ENCODE peak calls at places on chromosomes 4 and X, in four cellular contexts. C is uterus; H is T-helper 2 cell; R is stimulated activated CD8-positive, alpha-beta memory T cell treated with anti-CD3 and anti-CD28 coated beads, Interleukin-7, amount 100 ng/mL, for 1 hour. N is an unnamed sample.

GRCh38 chr4:24394041-24394440 is 190.3 kb downstream of the DHX15 start:
- DNase-seq in C (no peak), H (no peak), R (no peak), N (no peak)

GRCh38 chr4:2591189-2591588 is 54.7 kb downstream of the FAM193A start:
- DNase-seq in C (no peak), H (no peak), R (no peak), N (no peak)

GRCh38 chr4:182174979-182175378 is 68.2 kb upstream of the TENM3 start:
- DNase-seq in C (no peak), H (no peak), R (no peak), N (no peak)

GRCh38 chr4:2396781-2397368 is 21.6 kb downstream of the ZFYVE28 start:
- DNase-seq in C (no peak), H (no peak), R (no peak), N (no peak)

GRCh38 chr4:51894246-51894645 is 51.3 kb downstream of the DCUN1D4 start:
- DNase-seq in C (no peak), H (no peak), R (no peak), N (no peak)

GRCh38 chrX:96650023-96650422 is 34.6 kb upstream of the DIAPH2 start:
- DNase-seq in C (no peak), H (no peak), R (no peak), N (no peak)

GRCh38 chrX:109485470-109486340 is 3.8 kb upstream of the GUCY2F start:
- DNase-seq in C (peak; percentile 60), H (peak; percentile 12), R (no peak), N (peak; percentile 0)

GRCh38 chr4:115323106-115323684 is 209.8 kb upstream of the NDST4 start:
- DNase-seq in C (no peak), H (no peak), R (no peak), N (peak; percentile 94)

GRCh38 chr4:179981161-179981560 is 2262.0 kb upstream of the TENM3 start:
- DNase-seq in C (no peak), H (no peak), R (no peak), N (no peak)

GRCh38 chrX:118745570-118745969 is 18.2 kb downstream of the IL13RA1 start:
- DNase-seq in C (no peak), H (no peak), R (no peak), N (no peak)

GRCh38 chrX:120813982-120814381 is 61.7 kb downstream of the CT47B1 start:
- DNase-seq in C (no peak), H (no peak), R (no peak), N (no peak)

GRCh38 chr4:2830632-2831610 is 12.7 kb upstream of the ADD1 start:
- DNase-seq in C (no peak), H (peak; percentile 0), R (no peak), N (no peak)

N was measured in DMS153.